ENCODE peak calls at places on chromosomes 1 and 21, in ten cellular contexts. One of them, this sample, is unnamed.

GRCh38 chr1:94925561-94926364 is 1.1 kb downstream of the CNN3 start:
- DNase-seq in astrocyte: peak; percentile 94
- DNase-seq in neural progenitor cell: peak; percentile 99
- DNase-seq in fibroblast of lung: peak; percentile 85
- DNase-seq in left ventricle myocardium inferior: peak; percentile 69
- DNase-seq in spleen: no peak
- DNase-seq in thoracic aorta: no peak
- DNase-seq in SK-N-MC: no peak
- DNase-seq in aorta: peak; percentile 79
- DNase-seq in A549: peak; percentile 48
- DNase-seq in this sample: no peak

GRCh38 chr1:201126832-201127754 is at the start of gene ASCL5:
- DNase-seq in neural progenitor cell: peak; percentile 46
- DNase-seq in A549: peak; percentile 53
- DNase-seq in astrocyte: peak; percentile 23
- DNase-seq in aorta: no peak
- DNase-seq in fibroblast of lung: peak; percentile 34
- DNase-seq in left ventricle myocardium inferior: no peak
- DNase-seq in thoracic aorta: no peak
- DNase-seq in SK-N-MC: no peak
- DNase-seq in spleen: no peak
- DNase-seq in this sample: no peak

GRCh38 chr1:24318988-24319863 is at the start of gene GRHL3:
- DNase-seq in thoracic aorta: no peak
- DNase-seq in left ventricle myocardium inferior: no peak
- DNase-seq in aorta: no peak
- DNase-seq in spleen: no peak
- DNase-seq in fibroblast of lung: no peak
- DNase-seq in neural progenitor cell: no peak
- DNase-seq in astrocyte: peak; percentile 17
- DNase-seq in A549: no peak
- DNase-seq in SK-N-MC: no peak
- DNase-seq in this sample: peak; percentile 94

GRCh38 chr1:79431341-79431740 is 424.8 kb upstream of the ADGRL4 start:
- DNase-seq in neural progenitor cell: no peak
- DNase-seq in spleen: no peak
- DNase-seq in astrocyte: no peak
- DNase-seq in fibroblast of lung: no peak
- DNase-seq in A549: no peak
- DNase-seq in thoracic aorta: no peak
- DNase-seq in left ventricle myocardium inferior: no peak
- DNase-seq in aorta: no peak
- DNase-seq in SK-N-MC: no peak
- DNase-seq in this sample: no peak

GRCh38 chr21:28769683-28770082 is 223.0 kb downstream of the LTN1 start:
- DNase-seq in astrocyte: no peak
- DNase-seq in A549: no peak
- DNase-seq in aorta: no peak
- DNase-seq in thoracic aorta: no peak
- DNase-seq in spleen: no peak
- DNase-seq in neural progenitor cell: no peak
- DNase-seq in left ventricle myocardium inferior: no peak
- DNase-seq in fibroblast of lung: peak; percentile 34
- DNase-seq in SK-N-MC: no peak
- DNase-seq in this sample: no peak

GRCh38 chr21:34865922-34866271 is 183.2 kb downstream of the RUNX1 start:
- DNase-seq in fibroblast of lung: no peak
- DNase-seq in SK-N-MC: no peak
- DNase-seq in astrocyte: no peak
- DNase-seq in left ventricle myocardium inferior: no peak
- DNase-seq in aorta: no peak
- DNase-seq in spleen: peak; percentile 79
- DNase-seq in A549: no peak
- DNase-seq in thoracic aorta: no peak
- DNase-seq in neural progenitor cell: peak; percentile 61
- DNase-seq in this sample: no peak

GRCh38 chr1:223091928-223092327 is 51.1 kb downstream of the TLR5 start:
- DNase-seq in A549: no peak
- DNase-seq in left ventricle myocardium inferior: no peak
- DNase-seq in astrocyte: no peak
- DNase-seq in thoracic aorta: no peak
- DNase-seq in aorta: no peak
- DNase-seq in neural progenitor cell: no peak
- DNase-seq in spleen: no peak
- DNase-seq in fibroblast of lung: no peak
- DNase-seq in SK-N-MC: no peak
- DNase-seq in this sample: no peak

GRCh38 chr21:41684381-41685245 is 82.2 kb downstream of the RIPK4 start:
- DNase-seq in left ventricle myocardium inferior: no peak
- DNase-seq in fibroblast of lung: peak; percentile 33
- DNase-seq in aorta: peak; percentile 29
- DNase-seq in A549: peak; percentile 79
- DNase-seq in spleen: no peak
- DNase-seq in neural progenitor cell: no peak
- DNase-seq in astrocyte: peak; percentile 74
- DNase-seq in thoracic aorta: no peak
- DNase-seq in SK-N-MC: no peak
- DNase-seq in this sample: no peak

GRCh38 chr21:27371688-27372331 is 404.9 kb upstream of the ADAMTS5 start:
- DNase-seq in left ventricle myocardium inferior: no peak
- DNase-seq in A549: no peak
- DNase-seq in aorta: no peak
- DNase-seq in SK-N-MC: no peak
- DNase-seq in fibroblast of lung: peak; percentile 42
- DNase-seq in spleen: no peak
- DNase-seq in astrocyte: peak; percentile 48
- DNase-seq in neural progenitor cell: no peak
- DNase-seq in thoracic aorta: no peak
- DNase-seq in this sample: no peak

GRCh38 chr1:31788825-31789256 is 24.7 kb upstream of the ADGRB2 start:
- DNase-seq in SK-N-MC: no peak
- DNase-seq in A549: peak; percentile 68
- DNase-seq in thoracic aorta: no peak
- DNase-seq in spleen: no peak
- DNase-seq in astrocyte: peak; percentile 76
- DNase-seq in neural progenitor cell: no peak
- DNase-seq in aorta: no peak
- DNase-seq in fibroblast of lung: peak; percentile 86
- DNase-seq in left ventricle myocardium inferior: no peak
- DNase-seq in this sample: no peak

GRCh38 chr1:24986372-24986979 is 56.4 kb upstream of the RUNX3 start:
- DNase-seq in thoracic aorta: no peak
- DNase-seq in spleen: peak; percentile 28
- DNase-seq in fibroblast of lung: no peak
- DNase-seq in neural progenitor cell: peak; percentile 56
- DNase-seq in astrocyte: no peak
- DNase-seq in left ventricle myocardium inferior: no peak
- DNase-seq in A549: no peak
- DNase-seq in aorta: no peak
- DNase-seq in SK-N-MC: no peak
- DNase-seq in this sample: no peak

GRCh38 chr1:108817016-108817415 is 39.9 kb downstream of the AKNAD1 start:
- DNase-seq in fibroblast of lung: peak; percentile 78
- DNase-seq in spleen: no peak
- DNase-seq in astrocyte: peak; percentile 98
- DNase-seq in neural progenitor cell: no peak
- DNase-seq in left ventricle myocardium inferior: no peak
- DNase-seq in SK-N-MC: no peak
- DNase-seq in aorta: peak; percentile 60
- DNase-seq in thoracic aorta: no peak
- DNase-seq in A549: no peak
- DNase-seq in this sample: no peak

GRCh38 chr1:243731301-243731891 is 118.6 kb downstream of the AKT3 start:
- DNase-seq in neural progenitor cell: no peak
- DNase-seq in spleen: no peak
- DNase-seq in thoracic aorta: no peak
- DNase-seq in left ventricle myocardium inferior: no peak
- DNase-seq in SK-N-MC: no peak
- DNase-seq in aorta: peak; percentile 73
- DNase-seq in A549: no peak
- DNase-seq in fibroblast of lung: peak; percentile 78
- DNase-seq in astrocyte: peak; percentile 82
- DNase-seq in this sample: no peak

GRCh38 chr1:2539312-2539907 is 9.3 kb upstream of the HES5 start:
- DNase-seq in spleen: no peak
- DNase-seq in thoracic aorta: no peak
- DNase-seq in astrocyte: no peak
- DNase-seq in left ventricle myocardium inferior: no peak
- DNase-seq in SK-N-MC: no peak
- DNase-seq in aorta: no peak
- DNase-seq in neural progenitor cell: peak; percentile 55
- DNase-seq in fibroblast of lung: no peak
- DNase-seq in A549: no peak
- DNase-seq in this sample: no peak

GRCh38 chr1:30692201-30692947 is 31.0 kb downstream of the MATN1 start:
- DNase-seq in A549: no peak
- DNase-seq in spleen: no peak
- DNase-seq in astrocyte: no peak
- DNase-seq in aorta: no peak
- DNase-seq in fibroblast of lung: no peak
- DNase-seq in left ventricle myocardium inferior: no peak
- DNase-seq in SK-N-MC: no peak
- DNase-seq in neural progenitor cell: no peak
- DNase-seq in thoracic aorta: no peak
- DNase-seq in this sample: no peak

DNA sequence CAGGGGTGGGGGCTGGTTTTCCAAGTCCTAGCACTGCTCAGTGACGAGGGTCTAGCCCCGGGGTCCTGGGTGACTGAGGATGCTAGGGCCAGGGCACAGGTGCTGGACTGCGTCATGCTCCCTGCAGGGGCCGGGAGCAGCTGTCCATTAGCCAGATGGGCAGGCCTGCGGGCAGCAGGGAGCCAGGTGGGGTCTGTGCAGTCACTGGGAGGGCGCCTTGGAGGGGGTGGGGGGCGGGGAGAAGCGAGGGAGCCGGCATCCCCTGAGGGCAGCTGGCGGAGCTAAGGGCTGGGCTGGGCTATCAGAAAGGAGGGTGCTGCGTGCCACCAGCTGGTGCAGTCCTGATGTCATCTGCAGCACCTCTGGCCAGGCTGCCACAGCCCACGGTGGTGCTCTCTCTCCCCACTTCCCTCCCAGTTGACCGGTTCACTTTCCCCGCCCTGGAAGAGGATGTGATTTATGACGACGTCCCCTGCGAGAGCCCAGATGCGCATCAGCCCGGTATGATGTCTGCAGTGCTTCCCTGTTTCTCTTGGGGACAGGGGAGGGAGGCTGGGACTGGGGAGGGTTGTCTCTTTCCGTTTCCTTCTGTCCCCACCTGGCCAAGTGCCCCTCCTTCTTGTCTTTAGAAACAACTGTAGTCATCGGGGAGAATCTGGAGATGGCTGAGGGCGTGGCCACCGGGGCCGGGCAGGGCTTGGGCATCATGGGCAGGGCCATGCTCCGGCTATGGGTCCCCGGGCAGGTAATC is 63.8 kb downstream of the ARHGEF10L start:
- DNase-seq in aorta: no peak
- DNase-seq in fibroblast of lung: no peak
- DNase-seq in SK-N-MC: no peak
- DNase-seq in thoracic aorta: no peak
- DNase-seq in spleen: no peak
- DNase-seq in left ventricle myocardium inferior: no peak
- DNase-seq in A549: no peak
- DNase-seq in astrocyte: no peak
- DNase-seq in neural progenitor cell: no peak
- DNase-seq in this sample: no peak
- H3K27ac ChIP-seq in aorta: peak overlapping the region; percentile 7
- H3K27ac ChIP-seq in fibroblast of lung: no peak overlapping the region
- H3K27ac ChIP-seq in SK-N-MC: no peak overlapping the region
- H3K27ac ChIP-seq in thoracic aorta: peak overlapping the region; percentile 77
- H3K27ac ChIP-seq in spleen: no peak overlapping the region
- H3K27ac ChIP-seq in left ventricle myocardium inferior: peak overlapping the region; percentile 89
- H3K27ac ChIP-seq in A549: no peak overlapping the region
- H3K27ac ChIP-seq in astrocyte: no peak overlapping the region
- H3K27ac ChIP-seq in neural progenitor cell: no peak overlapping the region
- H3K27ac ChIP-seq in this sample: no peak overlapping the region

GRCh38 chr1:99504287-99504686 is 141.6 kb upstream of the PALMD start:
- DNase-seq in SK-N-MC: no peak
- DNase-seq in A549: no peak
- DNase-seq in neural progenitor cell: no peak
- DNase-seq in thoracic aorta: no peak
- DNase-seq in fibroblast of lung: no peak
- DNase-seq in astrocyte: no peak
- DNase-seq in aorta: no peak
- DNase-seq in left ventricle myocardium inferior: no peak
- DNase-seq in spleen: no peak
- DNase-seq in this sample: no peak
- H3K27ac ChIP-seq in SK-N-MC: no peak overlapping the region
- H3K27ac ChIP-seq in A549: no peak overlapping the region
- H3K27ac ChIP-seq in neural progenitor cell: no peak overlapping the region
- H3K27ac ChIP-seq in thoracic aorta: no peak overlapping the region
- H3K27ac ChIP-seq in fibroblast of lung: no peak overlapping the region
- H3K27ac ChIP-seq in astrocyte: no peak overlapping the region
- H3K27ac ChIP-seq in aorta: no peak overlapping the region
- H3K27ac ChIP-seq in left ventricle myocardium inferior: no peak overlapping the region
- H3K27ac ChIP-seq in spleen: no peak overlapping the region
- H3K27ac ChIP-seq in this sample: no peak overlapping the region

DNA sequence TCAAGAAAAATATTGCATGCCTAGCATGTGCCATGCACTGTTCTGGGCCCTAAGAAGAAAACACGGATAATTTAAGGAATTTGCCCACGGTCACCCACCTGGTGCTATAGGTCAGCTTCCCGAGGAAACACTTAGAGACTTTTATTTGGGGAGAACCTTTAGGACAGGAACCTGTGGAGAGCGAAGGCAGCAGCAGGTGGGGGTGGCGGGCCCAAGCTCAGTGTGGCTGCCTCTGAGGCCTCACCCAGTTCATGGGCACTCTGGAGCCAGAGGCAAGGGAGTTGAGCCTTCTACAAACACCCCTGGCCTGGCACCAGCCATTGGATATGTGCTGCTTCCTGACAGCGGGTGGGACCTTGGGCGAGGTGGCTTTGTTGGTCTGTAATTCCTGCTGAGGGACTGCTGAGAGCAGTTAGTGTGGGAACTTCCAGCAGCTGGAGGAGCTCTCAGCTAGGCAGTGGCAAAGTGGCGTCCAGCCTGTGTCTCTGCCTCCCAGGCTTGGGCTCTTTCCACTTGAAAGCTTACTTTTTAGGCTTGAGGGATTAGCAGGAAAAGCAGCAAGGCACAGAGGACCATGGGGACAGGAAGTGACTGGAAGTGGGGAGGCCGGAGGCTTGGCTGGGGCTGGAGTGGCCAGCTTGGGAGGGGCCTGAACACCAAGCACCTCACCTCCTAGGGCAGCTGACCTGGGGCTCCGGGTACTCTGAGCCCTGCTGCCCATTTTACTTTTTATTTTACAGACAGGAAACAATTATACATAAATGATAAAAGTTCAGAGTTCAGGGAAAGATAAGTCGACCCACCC is 19.1 kb downstream of the MRPL37 start:
- DNase-seq in A549: no peak
- DNase-seq in astrocyte: no peak
- DNase-seq in thoracic aorta: no peak
- DNase-seq in aorta: no peak
- DNase-seq in SK-N-MC: no peak
- DNase-seq in fibroblast of lung: peak; percentile 28
- DNase-seq in spleen: peak; percentile 78
- DNase-seq in left ventricle myocardium inferior: no peak
- DNase-seq in neural progenitor cell: peak; percentile 47
- DNase-seq in this sample: no peak
- H3K27ac ChIP-seq in A549: no peak overlapping the region
- H3K27ac ChIP-seq in astrocyte: no peak overlapping the region
- H3K27ac ChIP-seq in thoracic aorta: peak overlapping the region; percentile 62
- H3K27ac ChIP-seq in aorta: no peak overlapping the region
- H3K27ac ChIP-seq in SK-N-MC: peak overlapping the region; percentile 80
- H3K27ac ChIP-seq in fibroblast of lung: peak overlapping the region; percentile 77
- H3K27ac ChIP-seq in spleen: peak overlapping the region; percentile 73
- H3K27ac ChIP-seq in left ventricle myocardium inferior: peak overlapping the region; percentile 70
- H3K27ac ChIP-seq in neural progenitor cell: peak overlapping the region; percentile 58
- H3K27ac ChIP-seq in this sample: no peak overlapping the region

GRCh38 chr1:178052650-178053461 is 41.0 kb upstream of the RASAL2 start:
- DNase-seq in thoracic aorta: no peak
- DNase-seq in astrocyte: peak; percentile 65
- DNase-seq in neural progenitor cell: peak; percentile 43
- DNase-seq in aorta: no peak
- DNase-seq in fibroblast of lung: peak; percentile 44
- DNase-seq in spleen: no peak
- DNase-seq in SK-N-MC: no peak
- DNase-seq in left ventricle myocardium inferior: no peak
- DNase-seq in A549: peak; percentile 56
- DNase-seq in this sample: no peak
- H3K27ac ChIP-seq in thoracic aorta: no peak overlapping the region
- H3K27ac ChIP-seq in astrocyte: peak overlapping the region; percentile 13
- H3K27ac ChIP-seq in neural progenitor cell: no peak overlapping the region
- H3K27ac ChIP-seq in aorta: no peak overlapping the region
- H3K27ac ChIP-seq in fibroblast of lung: no peak overlapping the region
- H3K27ac ChIP-seq in spleen: peak overlapping the region; percentile 75
- H3K27ac ChIP-seq in SK-N-MC: peak overlapping the region; percentile 48
- H3K27ac ChIP-seq in left ventricle myocardium inferior: peak overlapping the region; percentile 96
- H3K27ac ChIP-seq in A549: peak overlapping the region; percentile 59
- H3K27ac ChIP-seq in this sample: no peak overlapping the region

This sample was measured in epithelial cell of prostate.